ENCODE peak calls at places on chromosomes 12 and 14, in four cellular contexts. R, D, V and N are unnamed samples. For H3K9me3, the result is how much of the 10 kb centered on the place peaks cover.

GRCh38 chr14:69945905-69946304 is 66.7 kb downstream of the SMOC1 start:
- DNase-seq in R (no peak), D (no peak), V (no peak), N (peak)

GRCh38 chr12:121776190-121777098 is 17.0 kb downstream of the RHOF start:
- DNase-seq in R (peak), D (peak), V (no peak), N (peak)

GRCh38 chr14:84458881-84459280 is 1071.1 kb upstream of the FLRT2 start:
- DNase-seq in R (no peak), D (no peak), V (no peak), N (no peak)

GRCh38 chr12:75564398-75564797 is 53.0 kb upstream of the KRR1 start:
- DNase-seq in R (no peak), D (no peak), V (peak), N (peak)

GRCh38 chr12:3333583-3333982 is 157.4 kb upstream of the PRMT8 start:
- DNase-seq in R (peak), D (no peak), V (no peak), N (no peak)

GRCh38 chr12:48995061-48995879 is 3.9 kb downstream of the DDN start:
- DNase-seq in R (peak), D (peak), V (peak), N (peak)

GRCh38 chr14:29222671-29223268 is 456.2 kb downstream of the FOXG1 start:
- DNase-seq in R (no peak), D (no peak), V (peak), N (peak)

GRCh38 chr14:94101748-94102147 is 8.8 kb upstream of the IFI27 start:
- DNase-seq in R (no peak), D (no peak), V (no peak), N (no peak)

GRCh38 chr12:76341436-76342030 is 6.7 kb downstream of the BBS10 start:
- DNase-seq in R (no peak), D (no peak), V (peak), N (peak)

GRCh38 chr14:74945852-74946658 is 9.3 kb downstream of the PGF start:
- DNase-seq in R (peak), D (peak), V (peak), N (peak)

DNA sequence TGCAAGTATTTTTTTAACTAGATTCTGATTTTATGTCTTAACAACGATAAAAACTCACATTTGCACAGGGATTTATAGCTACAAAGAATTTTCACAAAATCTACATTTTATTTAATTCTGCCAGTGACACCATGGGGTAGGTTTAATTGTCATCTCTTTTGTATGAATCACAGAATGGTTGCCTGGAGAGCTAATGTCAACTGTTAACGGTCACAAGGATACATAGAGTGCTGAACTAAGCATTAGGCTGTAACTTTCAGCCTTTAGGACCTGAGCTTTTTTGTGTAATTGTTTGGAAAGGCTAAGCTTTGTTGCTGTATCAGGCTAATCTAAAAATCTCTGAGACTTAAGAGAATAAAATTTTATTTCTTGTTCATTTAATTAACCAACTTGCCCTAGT is 465.3 kb upstream of the TBX3 start:
- DNase-seq in R (no peak), D (no peak), V (no peak), N (no peak)
- H3K9me3 ChIP-seq in R (under half), D (under half), V (under half), N (under half)

GRCh38 chr12:67430708-67431335 is 161.7 kb downstream of the CAND1 start:
- DNase-seq in R (no peak), D (no peak), V (no peak), N (no peak)
- H3K4me2 ChIP-seq in R (no peak), D (no peak), V (no peak), N (no peak)

GRCh38 chr12:27967551-27968054 is 4.9 kb downstream of the PTHLH start:
- DNase-seq in R (no peak), D (no peak), V (peak), N (no peak)

GRCh38 chr12:27970981-27971489 is 1.5 kb downstream of the PTHLH start:
- DNase-seq in R (peak), D (no peak), V (peak), N (no peak)

GRCh38 chr12:27970391-27970980 is 2.0 kb downstream of the PTHLH start:
- DNase-seq in R (peak), D (no peak), V (peak), N (peak)

GRCh38 chr12:27969901-27970390 is 2.6 kb downstream of the PTHLH start:
- DNase-seq in R (peak), D (no peak), V (peak), N (peak)

GRCh38 chr12:27969011-27969900 is 3.3 kb downstream of the PTHLH start:
- DNase-seq in R (peak), D (no peak), V (peak), N (peak)
- TF ChIP-seq EZH2 in R (peak), D (no peak), V (no peak), N (no peak)

DNA sequence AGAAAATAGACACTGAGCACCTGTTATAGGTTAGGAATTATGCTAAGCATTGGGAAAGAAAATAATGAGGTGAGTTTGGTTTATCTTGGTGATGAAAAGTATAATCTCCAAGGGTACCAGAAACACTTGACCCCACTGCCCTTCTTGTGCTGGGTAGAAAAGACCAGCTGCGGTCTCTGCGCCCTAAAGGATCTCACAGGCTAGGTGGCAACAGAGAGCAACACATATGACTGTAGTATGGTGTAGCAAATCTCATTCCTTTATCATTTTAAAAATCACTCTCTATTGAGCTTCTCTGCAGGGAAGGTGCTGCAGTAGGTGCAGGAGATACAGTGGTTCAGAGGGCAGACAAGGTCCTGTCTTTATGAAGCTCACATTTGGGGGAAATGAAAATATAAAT is 26.1 kb downstream of the NRXN3 start:
- DNase-seq in R (no peak), D (no peak), V (no peak), N (no peak)
- H3K9me3 ChIP-seq in R (under half), D (under half), V (under half), N (under half)

GRCh38 chr14:56170877-56171422 is 52.7 kb downstream of the PELI2 start:
- DNase-seq in R (no peak), D (no peak), V (no peak), N (no peak)

GRCh38 chr14:56175773-56176172 is 57.6 kb downstream of the PELI2 start:
- DNase-seq in R (no peak), D (no peak), V (no peak), N (no peak)

GRCh38 chr14:56172074-56172473 is 53.9 kb downstream of the PELI2 start:
- DNase-seq in R (no peak), D (peak), V (no peak), N (no peak)

GRCh38 chr14:56172571-56172971 is 54.4 kb downstream of the PELI2 start:
- DNase-seq in R (no peak), D (no peak), V (peak), N (peak)

DNA sequence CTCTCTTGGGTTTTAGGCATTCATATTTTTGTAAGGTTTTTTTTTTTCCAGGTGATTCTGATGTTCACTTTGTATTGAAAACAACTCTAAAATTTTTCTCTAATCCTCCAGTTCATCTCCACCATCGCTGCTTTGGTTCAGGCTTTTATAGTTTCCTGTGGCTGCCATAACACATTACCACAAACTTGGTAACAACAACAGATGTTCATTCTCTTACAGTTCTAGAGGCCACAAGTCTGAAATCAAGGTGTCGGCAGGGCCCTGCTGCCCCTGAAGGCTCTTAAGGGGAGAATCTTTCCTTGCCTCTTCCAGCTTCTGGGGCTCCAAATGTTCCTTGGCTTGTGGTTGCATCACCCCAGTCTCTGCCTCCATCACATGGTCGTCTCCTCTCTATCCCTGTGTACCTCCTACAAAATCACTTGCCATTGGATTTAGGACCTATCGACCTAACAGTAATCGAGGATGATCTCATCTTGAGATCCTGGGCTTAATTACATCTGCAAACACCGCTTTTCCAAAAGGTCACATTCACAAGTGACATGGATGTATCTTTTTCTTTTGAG is 55.2 kb downstream of the PELI2 start:
- DNase-seq in R (no peak), D (peak), V (no peak), N (no peak)
- H3K4me2 ChIP-seq in R (no peak), D (peak), V (no peak), N (peak)

GRCh38 chr14:99270491-99271287 is 1.3 kb downstream of the BCL11B start:
- DNase-seq in R (peak), D (peak), V (no peak), N (no peak)

GRCh38 chr14:99273025-99273723 is 1.2 kb upstream of the BCL11B start:
- DNase-seq in R (peak), D (peak), V (peak), N (peak)

GRCh38 chr14:99272669-99273024 is 650 bp upstream of the BCL11B start:
- DNase-seq in R (no peak), D (no peak), V (no peak), N (no peak)

GRCh38 chr14:99271951-99272668 is at the start of gene BCL11B:
- DNase-seq in R (peak), D (peak), V (peak), N (peak)

DNA sequence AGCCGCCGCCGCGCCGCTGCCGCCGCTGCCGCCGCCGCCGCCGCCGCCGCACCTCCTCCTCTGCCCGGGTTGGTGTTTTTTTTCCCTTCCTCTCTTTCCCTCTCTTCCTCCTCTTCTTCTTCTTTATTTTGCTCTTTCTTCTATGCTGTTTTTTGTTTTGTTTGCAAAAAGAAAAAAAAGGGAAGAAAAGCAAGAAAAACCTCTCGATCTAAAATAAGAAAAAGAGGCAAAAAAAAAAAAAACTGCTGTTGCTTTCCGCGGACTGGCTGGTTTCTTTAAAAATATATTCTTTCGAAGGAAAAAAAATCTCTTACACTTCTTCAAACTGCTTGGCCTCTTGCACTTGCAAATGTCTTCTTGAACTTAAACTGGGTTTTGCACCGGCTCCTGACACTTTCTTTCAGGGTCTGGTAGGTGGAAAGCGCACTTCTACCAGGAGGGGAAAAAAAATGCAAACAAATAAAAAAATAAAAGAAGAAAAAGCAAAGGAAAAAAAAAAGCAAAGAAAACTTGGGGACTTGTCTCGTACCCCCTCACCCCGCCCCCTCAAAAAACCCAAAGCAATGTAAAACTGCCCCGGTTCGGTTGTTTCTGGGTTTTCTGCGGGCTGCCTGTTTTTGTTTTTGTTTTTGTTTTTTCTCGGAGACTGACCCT is 582 bp downstream of the BCL11B start:
- DNase-seq in R (no peak), D (no peak), V (no peak), N (no peak)
- TF ChIP-seq EZH2 in R (no peak), D (no peak), V (peak), N (no peak)

GRCh38 chr12:12718853-12719252 is 1.7 kb downstream of the CDKN1B start:
- DNase-seq in R (peak), D (peak), V (peak), N (peak)

GRCh38 chr12:12716845-12717585 is at the start of gene CDKN1B:
- DNase-seq in R (peak), D (peak), V (peak), N (peak)

GRCh38 chr12:12716151-12716844 is 870 bp upstream of the CDKN1B start:
- DNase-seq in R (no peak), D (peak), V (peak), N (peak)

GRCh38 chr12:12718382-12718761 is 1.2 kb downstream of the CDKN1B start:
- DNase-seq in R (no peak), D (no peak), V (peak), N (no peak)

DNA sequence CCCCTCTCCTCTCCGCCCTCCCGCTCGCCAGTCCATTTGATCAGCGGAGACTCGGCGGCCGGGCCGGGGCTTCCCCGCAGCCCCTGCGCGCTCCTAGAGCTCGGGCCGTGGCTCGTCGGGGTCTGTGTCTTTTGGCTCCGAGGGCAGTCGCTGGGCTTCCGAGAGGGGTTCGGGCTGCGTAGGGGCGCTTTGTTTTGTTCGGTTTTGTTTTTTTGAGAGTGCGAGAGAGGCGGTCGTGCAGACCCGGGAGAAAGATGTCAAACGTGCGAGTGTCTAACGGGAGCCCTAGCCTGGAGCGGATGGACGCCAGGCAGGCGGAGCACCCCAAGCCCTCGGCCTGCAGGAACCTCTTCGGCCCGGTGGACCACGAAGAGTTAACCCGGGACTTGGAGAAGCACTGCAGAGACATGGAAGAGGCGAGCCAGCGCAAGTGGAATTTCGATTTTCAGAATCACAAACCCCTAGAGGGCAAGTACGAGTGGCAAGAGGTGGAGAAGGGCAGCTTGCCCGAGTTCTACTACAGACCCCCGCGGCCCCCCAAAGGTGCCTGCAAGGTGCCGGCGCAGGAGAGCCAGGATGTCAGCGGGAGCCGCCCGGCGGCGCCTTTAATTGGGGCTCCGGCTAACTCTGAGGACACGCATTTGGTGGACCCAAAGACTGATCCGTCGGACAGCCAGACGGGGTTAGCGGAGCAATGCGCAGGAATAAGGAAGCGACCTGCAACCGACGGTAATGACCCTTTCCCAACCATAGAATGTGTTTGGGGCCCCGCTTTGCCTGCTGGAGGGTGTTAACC is 616 bp downstream of the CDKN1B start:
- DNase-seq in R (peak), D (peak), V (peak), N (peak)
- H3K9me3 ChIP-seq in R (under half), D (under half), V (under half), N (under half)

GRCh38 chr12:101995684-101996083 is 66.1 kb downstream of the WASHC3 start:
- DNase-seq in R (no peak), D (no peak), V (no peak), N (no peak)
- H3K4me2 ChIP-seq in R (no peak), D (no peak), V (no peak), N (no peak)

DNA sequence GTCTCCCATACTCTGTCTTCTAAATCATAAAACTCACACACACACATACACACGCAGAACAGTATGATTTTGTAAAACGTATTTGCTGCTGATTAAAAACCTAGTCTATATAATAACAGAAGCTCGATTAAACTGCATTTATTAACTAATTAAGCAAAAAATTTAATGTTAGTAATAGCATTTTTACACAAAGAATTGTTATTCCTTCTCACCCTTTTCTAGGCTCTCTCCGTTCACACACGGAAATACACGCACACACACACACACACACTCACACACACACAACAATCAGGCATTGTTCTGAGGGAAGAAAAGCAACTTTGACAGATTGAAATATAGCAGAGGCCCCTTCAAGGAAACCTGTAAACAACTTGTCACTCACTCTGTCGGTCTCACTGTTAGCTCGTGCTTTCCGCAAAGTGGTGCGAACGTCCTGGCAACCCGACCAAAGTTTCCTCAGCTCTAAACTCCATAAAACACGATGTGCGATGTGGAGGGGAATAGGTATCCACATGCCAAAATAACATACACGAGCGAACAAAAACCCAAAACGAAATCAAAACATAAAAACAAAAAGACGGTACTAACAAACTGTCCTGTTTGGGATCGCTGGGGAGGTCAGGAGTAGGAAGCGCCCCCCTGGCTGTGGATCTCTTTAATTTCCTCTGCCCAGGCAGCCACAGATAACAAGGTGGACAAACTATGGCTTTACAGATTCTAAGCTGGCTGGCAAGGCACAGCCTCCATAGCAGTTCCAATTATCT is 723 bp upstream of the SOX5 start:
- DNase-seq in R (peak), D (no peak), V (peak), N (peak)
- TF ChIP-seq EZH2 in R (no peak), D (no peak), V (no peak), N (no peak)